ENCODE peak calls at places on chromosomes 16 and 17, in seven cellular contexts. One of them, this sample, is unnamed.

GRCh38 chr16:21001262-21001661 is 100.7 kb downstream of the LYRM1 start:
- DNase-seq in PC-3: peak; percentile 13
- DNase-seq in astrocyte: no peak
- DNase-seq in OCI-LY7: peak; percentile 13
- DNase-seq in A549: peak; percentile 18
- DNase-seq in IMR-90: peak; percentile 4
- DNase-seq in GM23248: peak; percentile 35
- DNase-seq in this sample: peak; percentile 63

GRCh38 chr16:27174007-27174406 is 29.3 kb upstream of the KDM8 start:
- DNase-seq in astrocyte: no peak
- DNase-seq in IMR-90: no peak
- DNase-seq in OCI-LY7: peak; percentile 96
- DNase-seq in A549: no peak
- DNase-seq in PC-3: peak; percentile 67
- DNase-seq in GM23248: no peak
- DNase-seq in this sample: no peak

GRCh38 chr17:73980517-73980916 is 223.0 kb upstream of the RPL38 start:
- DNase-seq in A549: no peak
- DNase-seq in IMR-90: no peak
- DNase-seq in OCI-LY7: no peak
- DNase-seq in GM23248: no peak
- DNase-seq in PC-3: no peak
- DNase-seq in astrocyte: no peak
- DNase-seq in this sample: no peak

GRCh38 chr16:20844588-20844987 is 38.3 kb downstream of the REXO5 start:
- DNase-seq in OCI-LY7: no peak
- DNase-seq in IMR-90: no peak
- DNase-seq in PC-3: no peak
- DNase-seq in A549: no peak
- DNase-seq in astrocyte: no peak
- DNase-seq in GM23248: no peak
- DNase-seq in this sample: no peak

GRCh38 chr17:78168906-78169793 is 769 bp downstream of the SYNGR2 start:
- DNase-seq in PC-3: peak; percentile 84
- DNase-seq in GM23248: peak; percentile 66
- DNase-seq in A549: peak; percentile 96
- DNase-seq in IMR-90: peak; percentile 33
- DNase-seq in astrocyte: no peak
- DNase-seq in OCI-LY7: peak; percentile 51
- DNase-seq in this sample: peak; percentile 60

GRCh38 chr17:72338847-72339790 is 218.3 kb downstream of the SOX9 start:
- DNase-seq in A549: peak; percentile 53
- DNase-seq in OCI-LY7: no peak
- DNase-seq in GM23248: peak; percentile 95
- DNase-seq in PC-3: peak; percentile 97
- DNase-seq in astrocyte: peak; percentile 99
- DNase-seq in IMR-90: peak; percentile 97
- DNase-seq in this sample: no peak

GRCh38 chr17:31743767-31744166 is 115.3 kb downstream of the COPRS start:
- DNase-seq in IMR-90: peak; percentile 28
- DNase-seq in OCI-LY7: no peak
- DNase-seq in A549: no peak
- DNase-seq in PC-3: no peak
- DNase-seq in GM23248: peak; percentile 46
- DNase-seq in astrocyte: peak; percentile 42
- DNase-seq in this sample: peak; percentile 34

GRCh38 chr16:77596243-77596642 is 126.1 kb upstream of the NUDT7 start:
- DNase-seq in PC-3: no peak
- DNase-seq in A549: no peak
- DNase-seq in astrocyte: peak; percentile 71
- DNase-seq in OCI-LY7: no peak
- DNase-seq in IMR-90: peak; percentile 1
- DNase-seq in GM23248: peak; percentile 81
- DNase-seq in this sample: no peak

GRCh38 chr16:84950906-84951305 is 60.4 kb downstream of the ZDHHC7 start:
- DNase-seq in PC-3: peak; percentile 42
- DNase-seq in A549: peak; percentile 51
- DNase-seq in IMR-90: no peak
- DNase-seq in GM23248: peak; percentile 55
- DNase-seq in OCI-LY7: peak; percentile 49
- DNase-seq in astrocyte: no peak
- DNase-seq in this sample: no peak

GRCh38 chr17:77512062-77512946 is 371.5 kb downstream of the SEC14L1 start:
- DNase-seq in GM23248: no peak
- DNase-seq in PC-3: no peak
- DNase-seq in A549: no peak
- DNase-seq in OCI-LY7: no peak
- DNase-seq in IMR-90: no peak
- DNase-seq in astrocyte: no peak
- DNase-seq in this sample: no peak

GRCh38 chr17:83156408-83156807 is 77.0 kb downstream of the METRNL start:
- DNase-seq in astrocyte: no peak
- DNase-seq in GM23248: no peak
- DNase-seq in IMR-90: no peak
- DNase-seq in PC-3: no peak
- DNase-seq in OCI-LY7: no peak
- DNase-seq in A549: no peak
- DNase-seq in this sample: no peak

GRCh38 chr16:51166116-51166515 is 15.0 kb upstream of the SALL1 start:
- DNase-seq in PC-3: no peak
- DNase-seq in IMR-90: no peak
- DNase-seq in OCI-LY7: no peak
- DNase-seq in A549: no peak
- DNase-seq in astrocyte: no peak
- DNase-seq in GM23248: no peak
- DNase-seq in this sample: no peak

GRCh38 chr17:3768341-3768740 is 32.6 kb downstream of the ITGAE start:
- DNase-seq in PC-3: no peak
- DNase-seq in IMR-90: no peak
- DNase-seq in astrocyte: no peak
- DNase-seq in GM23248: no peak
- DNase-seq in OCI-LY7: no peak
- DNase-seq in A549: no peak
- DNase-seq in this sample: no peak

GRCh38 chr16:88857728-88858339 is 907 bp downstream of the TRAPPC2L start:
- DNase-seq in astrocyte: peak; percentile 47
- DNase-seq in PC-3: peak; percentile 67
- DNase-seq in OCI-LY7: peak; percentile 80
- DNase-seq in A549: peak; percentile 96
- DNase-seq in IMR-90: peak; percentile 72
- DNase-seq in GM23248: peak; percentile 92
- DNase-seq in this sample: peak; percentile 88

GRCh38 chr17:82583720-82584234 is 64.2 kb downstream of the FOXK2 start:
- DNase-seq in OCI-LY7: no peak
- DNase-seq in GM23248: no peak
- DNase-seq in PC-3: no peak
- DNase-seq in IMR-90: no peak
- DNase-seq in astrocyte: no peak
- DNase-seq in A549: no peak
- DNase-seq in this sample: no peak

GRCh38 chr16:51133691-51134090 is 17.4 kb downstream of the SALL1 start:
- DNase-seq in OCI-LY7: no peak
- DNase-seq in PC-3: no peak
- DNase-seq in IMR-90: no peak
- DNase-seq in GM23248: no peak
- DNase-seq in A549: no peak
- DNase-seq in astrocyte: no peak
- DNase-seq in this sample: peak; percentile 45

GRCh38 chr17:13544292-13544691 is 57.4 kb downstream of the HS3ST3A1 start:
- DNase-seq in PC-3: peak; percentile 87
- DNase-seq in astrocyte: peak; percentile 99
- DNase-seq in A549: no peak
- DNase-seq in IMR-90: peak; percentile 98
- DNase-seq in OCI-LY7: no peak
- DNase-seq in GM23248: peak; percentile 98
- DNase-seq in this sample: no peak
- H3K4me2 ChIP-seq in PC-3: peak overlapping the region; percentile 50
- H3K4me2 ChIP-seq in astrocyte: peak overlapping the region; percentile 47
- H3K4me2 ChIP-seq in A549: no peak overlapping the region
- H3K4me2 ChIP-seq in IMR-90: peak overlapping the region; percentile 50
- H3K4me2 ChIP-seq in OCI-LY7: no peak overlapping the region
- H3K4me2 ChIP-seq in GM23248: peak overlapping the region; percentile 84
- H3K4me2 ChIP-seq in this sample: no peak overlapping the region

GRCh38 chr17:81476097-81476496 is 36.5 kb downstream of the ACTG1 start:
- DNase-seq in GM23248: no peak
- DNase-seq in A549: no peak
- DNase-seq in IMR-90: no peak
- DNase-seq in astrocyte: no peak
- DNase-seq in PC-3: no peak
- DNase-seq in OCI-LY7: no peak
- DNase-seq in this sample: no peak
- H3K4me2 ChIP-seq in GM23248: no peak overlapping the region
- H3K4me2 ChIP-seq in A549: no peak overlapping the region
- H3K4me2 ChIP-seq in IMR-90: no peak overlapping the region
- H3K4me2 ChIP-seq in astrocyte: no peak overlapping the region
- H3K4me2 ChIP-seq in PC-3: no peak overlapping the region
- H3K4me2 ChIP-seq in OCI-LY7: no peak overlapping the region
- H3K4me2 ChIP-seq in this sample: no peak overlapping the region

DNA sequence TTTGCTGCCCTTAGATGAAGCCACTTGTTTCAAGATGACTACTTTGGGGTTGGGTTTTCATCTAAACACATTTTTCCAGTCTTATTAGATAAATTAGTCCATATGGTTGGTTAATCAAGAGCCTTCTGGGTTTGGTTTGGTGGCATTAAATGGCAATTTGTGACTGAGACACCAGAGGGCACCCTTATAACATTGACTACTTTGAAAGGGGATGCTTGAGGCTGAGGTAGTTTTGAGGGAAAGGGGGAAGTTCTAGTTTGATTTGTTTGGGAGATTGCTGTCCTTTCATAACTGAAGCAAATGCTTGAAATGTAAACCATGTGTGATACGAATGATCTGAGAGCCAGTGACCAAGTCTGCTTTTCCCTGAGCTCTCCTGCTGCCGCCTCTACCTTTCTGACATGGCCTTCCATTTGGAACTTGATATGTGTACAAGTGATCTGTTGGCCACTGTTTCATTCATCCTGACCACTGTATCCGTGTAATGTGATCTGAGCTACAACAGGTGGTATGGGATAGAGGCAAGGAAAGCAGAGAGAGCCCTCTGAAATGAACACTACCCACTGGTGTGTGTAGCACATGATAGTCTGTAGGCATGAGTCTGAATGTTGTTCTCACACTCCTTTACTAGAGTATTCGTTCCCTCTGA is 5.8 kb upstream of the RARA start:
- DNase-seq in A549: peak; percentile 78
- DNase-seq in astrocyte: peak; percentile 44
- DNase-seq in PC-3: peak; percentile 65
- DNase-seq in OCI-LY7: peak; percentile 60
- DNase-seq in GM23248: peak; percentile 81
- DNase-seq in IMR-90: peak; percentile 82
- DNase-seq in this sample: peak; percentile 63
- H3K4me2 ChIP-seq in A549: no peak overlapping the region
- H3K4me2 ChIP-seq in astrocyte: peak overlapping the region; percentile 65
- H3K4me2 ChIP-seq in PC-3: no peak overlapping the region
- H3K4me2 ChIP-seq in OCI-LY7: no peak overlapping the region
- H3K4me2 ChIP-seq in GM23248: peak overlapping the region; percentile 60
- H3K4me2 ChIP-seq in IMR-90: peak overlapping the region; percentile 45
- H3K4me2 ChIP-seq in this sample: no peak overlapping the region

GRCh38 chr17:45234641-45235040 is 13.0 kb downstream of the FMNL1 start:
- DNase-seq in PC-3: peak; percentile 45
- DNase-seq in IMR-90: no peak
- DNase-seq in astrocyte: no peak
- DNase-seq in A549: no peak
- DNase-seq in OCI-LY7: peak; percentile 76
- DNase-seq in GM23248: no peak
- DNase-seq in this sample: peak; percentile 75

GRCh38 chr17:45233423-45233924 is 11.8 kb downstream of the FMNL1 start:
- DNase-seq in astrocyte: no peak
- DNase-seq in A549: no peak
- DNase-seq in PC-3: no peak
- DNase-seq in IMR-90: no peak
- DNase-seq in GM23248: no peak
- DNase-seq in OCI-LY7: no peak
- DNase-seq in this sample: no peak

GRCh38 chr17:45230787-45231480 is 9.2 kb downstream of the FMNL1 start:
- DNase-seq in IMR-90: peak; percentile 33
- DNase-seq in astrocyte: no peak
- DNase-seq in OCI-LY7: no peak
- DNase-seq in A549: no peak
- DNase-seq in PC-3: peak; percentile 66
- DNase-seq in GM23248: peak; percentile 85
- DNase-seq in this sample: no peak

GRCh38 chr17:45231481-45232116 is 9.9 kb downstream of the FMNL1 start:
- DNase-seq in OCI-LY7: peak; percentile 51
- DNase-seq in GM23248: no peak
- DNase-seq in A549: peak; percentile 94
- DNase-seq in PC-3: peak; percentile 39
- DNase-seq in IMR-90: no peak
- DNase-seq in astrocyte: no peak
- DNase-seq in this sample: peak; percentile 68

DNA sequence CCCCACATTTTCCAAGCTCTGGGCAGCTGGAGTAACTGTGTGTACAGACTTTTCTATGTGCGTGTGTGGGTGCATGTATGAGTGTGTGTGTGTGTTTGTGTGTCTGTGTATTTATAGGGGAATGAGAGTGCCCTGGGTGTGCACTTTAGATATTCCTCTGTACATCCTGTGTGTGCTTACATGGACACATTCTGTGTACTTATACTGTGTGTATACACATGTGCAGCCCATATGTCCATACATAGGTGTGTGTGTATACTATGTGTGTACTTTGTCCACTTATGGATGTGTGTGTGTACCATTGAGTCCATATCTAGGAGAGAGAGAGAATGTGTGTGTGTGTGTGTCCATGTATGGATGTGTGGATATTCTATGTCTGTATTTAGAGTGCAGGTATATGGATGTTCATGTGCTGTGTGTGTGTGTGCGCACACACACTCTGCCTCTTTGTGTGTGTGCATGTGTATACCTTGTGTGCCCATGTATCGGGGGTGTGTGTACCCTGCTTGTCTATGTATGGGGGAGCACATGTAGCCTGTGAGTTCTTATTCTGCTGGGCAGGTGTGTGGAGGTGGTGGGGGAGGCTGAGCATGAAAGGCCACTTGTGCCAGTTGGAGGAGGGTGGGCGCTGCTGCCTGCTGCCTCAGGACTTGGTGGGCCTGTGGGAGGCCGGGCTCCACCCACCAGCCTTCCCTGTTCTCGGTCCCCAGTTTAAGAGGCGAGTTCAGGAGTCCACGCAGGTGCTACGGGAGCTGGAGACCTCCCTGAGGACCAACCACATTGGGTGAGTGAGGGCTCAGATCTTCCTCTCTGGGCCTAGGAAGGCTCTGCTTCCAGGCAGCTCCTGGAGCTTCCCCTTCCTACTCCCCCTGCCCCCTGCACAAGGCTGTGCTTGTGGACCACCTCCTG is 11.1 kb downstream of the FMNL1 start:
- DNase-seq in GM23248: no peak
- DNase-seq in A549: no peak
- DNase-seq in IMR-90: no peak
- DNase-seq in PC-3: no peak
- DNase-seq in OCI-LY7: no peak
- DNase-seq in astrocyte: no peak
- DNase-seq in this sample: no peak
- H3K4me2 ChIP-seq in GM23248: no peak overlapping the region
- H3K4me2 ChIP-seq in A549: peak overlapping the region; percentile 92
- H3K4me2 ChIP-seq in IMR-90: no peak overlapping the region
- H3K4me2 ChIP-seq in PC-3: no peak overlapping the region
- H3K4me2 ChIP-seq in OCI-LY7: no peak overlapping the region
- H3K4me2 ChIP-seq in astrocyte: no peak overlapping the region
- H3K4me2 ChIP-seq in this sample: no peak overlapping the region

GRCh38 chr16:86523166-86523740 is 12.9 kb downstream of the FOXF1 start:
- DNase-seq in GM23248: no peak
- DNase-seq in astrocyte: no peak
- DNase-seq in IMR-90: no peak
- DNase-seq in A549: no peak
- DNase-seq in PC-3: no peak
- DNase-seq in OCI-LY7: no peak
- DNase-seq in this sample: no peak
- H3K4me2 ChIP-seq in GM23248: no peak overlapping the region
- H3K4me2 ChIP-seq in astrocyte: no peak overlapping the region
- H3K4me2 ChIP-seq in IMR-90: no peak overlapping the region
- H3K4me2 ChIP-seq in A549: no peak overlapping the region
- H3K4me2 ChIP-seq in PC-3: no peak overlapping the region
- H3K4me2 ChIP-seq in OCI-LY7: no peak overlapping the region
- H3K4me2 ChIP-seq in this sample: no peak overlapping the region

This sample was measured in neural progenitor cell.